ENCODE peak calls at places on chromosomes 4 and X, in four cellular contexts. G is WTC11, P is K562, Q is SK-N-SH. B is an unnamed sample.

GRCh38 chr4:141697116-141697515 is 60.7 kb downstream of the IL15 start:
- DNase-seq in P (no peak), Q (no peak), G (no peak), B (no peak)

GRCh38 chr4:78551420-78552351 is at the start of gene ANXA3:
- DNase-seq in Q (peak), P (peak), G (peak), B (peak)

GRCh38 chr4:85398276-85398675 is 76.7 kb upstream of the ARHGAP24 start:
- DNase-seq in P (no peak), Q (no peak), G (no peak), B (no peak)

GRCh38 chrX:11770320-11770719 is 12.3 kb downstream of the MSL3 start:
- DNase-seq in G (peak), Q (peak), P (peak), B (no peak)

GRCh38 chr4:79454656-79455055 is 46.6 kb upstream of the GK2 start:
- DNase-seq in G (no peak), Q (no peak), P (no peak), B (no peak)

GRCh38 chrX:33379839-33380238 is 168.5 kb upstream of the DMD start:
- DNase-seq in P (no peak), Q (no peak), G (no peak), B (no peak)

GRCh38 chrX:11792461-11793421 is 34.7 kb downstream of the MSL3 start:
- DNase-seq in P (no peak), G (no peak), Q (no peak), B (no peak)

GRCh38 chrX:149877636-149878035 is 3.3 kb upstream of the MAGEA8 start:
- DNase-seq in Q (no peak), P (no peak), G (no peak), B (no peak)

GRCh38 chrX:9231491-9231890 is 197.6 kb upstream of the FAM9B start:
- DNase-seq in G (no peak), P (no peak), Q (no peak), B (no peak)

GRCh38 chrX:148412006-148412405 is 88.4 kb upstream of the AFF2 start:
- DNase-seq in P (no peak), Q (no peak), G (no peak), B (no peak)

GRCh38 chrX:8191022-8191421 is 20.0 kb upstream of the VCX2 start:
- DNase-seq in P (no peak), G (no peak), Q (no peak), B (no peak)

GRCh38 chr4:57147335-57148060 is 37.3 kb upstream of the IGFBP7 start:
- DNase-seq in P (no peak), G (no peak), Q (no peak), B (no peak)

GRCh38 chr4:83212041-83212851 is 72.4 kb downstream of the COQ2 start:
- DNase-seq in G (no peak), Q (no peak), P (no peak), B (no peak)

GRCh38 chr4:169557061-169557636 is 55.2 kb downstream of the NEK1 start:
- DNase-seq in P (no peak), Q (no peak), G (no peak), B (no peak)

GRCh38 chrX:14064632-14065432 is 35.1 kb upstream of the GEMIN8 start:
- DNase-seq in P (peak), G (no peak), Q (no peak), B (no peak)

GRCh38 chr4:8394125-8394524 is 46.4 kb downstream of the ACOX3 start:
- DNase-seq in G (no peak), P (no peak), Q (no peak), B (no peak)

GRCh38 chrX:43504394-43504793 is 151.7 kb upstream of the MAOA start:
- DNase-seq in Q (no peak), G (no peak), P (no peak), B (no peak)

GRCh38 chrX:51862920-51863319 is 30.5 kb upstream of the MAGED1 start:
- DNase-seq in Q (no peak), P (no peak), G (no peak), B (no peak)

GRCh38 chrX:39850630-39851152 is 247.1 kb downstream of the BCOR start:
- DNase-seq in G (peak), Q (peak), P (peak), B (no peak)

GRCh38 chr4:165874799-165875371 is 1.8 kb downstream of the TLL1 start:
- DNase-seq in P (no peak), Q (peak), G (peak), B (peak)

GRCh38 chr4:48570646-48571220 is 80.7 kb downstream of the ZAR1 start:
- DNase-seq in P (no peak), Q (no peak), G (no peak), B (no peak)

GRCh38 chr4:78545275-78546246 is 6.0 kb upstream of the ANXA3 start:
- DNase-seq in G (no peak), Q (no peak), P (no peak), B (no peak)

GRCh38 chr4:98260047-98260578 is 1.1 kb upstream of the RAP1GDS1 start:
- DNase-seq in G (peak), Q (peak), P (no peak), B (no peak)

GRCh38 chr4:25670991-25671390 is 15.3 kb downstream of the SLC34A2 start:
- DNase-seq in G (no peak), Q (no peak), P (no peak), B (no peak)

GRCh38 chr4:25662306-25662705 is 6.7 kb downstream of the SLC34A2 start:
- DNase-seq in G (no peak), P (no peak), Q (no peak), B (no peak)

GRCh38 chr4:25663778-25664177 is 8.1 kb downstream of the SLC34A2 start:
- DNase-seq in G (no peak), P (no peak), Q (no peak), B (no peak)

GRCh38 chr4:25667931-25668557 is 12.4 kb downstream of the SLC34A2 start:
- DNase-seq in G (peak), P (no peak), Q (no peak), B (no peak)

DNA sequence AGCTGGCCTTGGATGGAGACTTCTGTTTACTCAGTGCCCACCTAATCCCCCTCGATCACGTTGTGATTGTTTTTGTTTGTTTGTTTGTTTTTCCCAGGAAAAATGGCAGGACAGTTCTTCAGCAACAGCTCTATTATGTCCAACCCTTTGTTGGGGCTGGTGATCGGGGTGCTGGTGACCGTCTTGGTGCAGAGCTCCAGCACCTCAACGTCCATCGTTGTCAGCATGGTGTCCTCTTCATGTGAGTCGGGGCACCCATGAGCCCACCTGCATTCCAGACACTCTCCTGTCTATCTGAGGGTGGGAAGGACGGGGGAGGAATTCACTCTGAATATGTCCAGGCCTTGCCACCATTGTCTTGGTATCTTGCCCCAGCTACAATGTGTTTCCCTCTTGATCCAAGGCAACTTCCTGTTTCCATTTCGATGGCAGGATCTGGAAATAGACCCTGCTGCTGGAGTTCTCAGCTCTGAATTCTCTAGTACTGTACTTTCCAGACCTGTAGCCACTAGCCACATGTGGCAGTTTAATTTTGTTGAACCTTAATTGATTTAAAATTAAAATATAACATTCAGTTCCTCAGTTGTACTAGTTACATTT is 10.5 kb downstream of the SLC34A2 start:
- DNase-seq in P (no peak), G (no peak), Q (no peak), B (no peak)
- TF ChIP-seq TEAD4 in P (no peak), G (no peak), Q (no peak), B (no peak)

GRCh38 chr4:4687100-4687499 is 145.3 kb upstream of the STX18 start:
- DNase-seq in Q (no peak), P (no peak), G (no peak), B (no peak)

GRCh38 chr4:4689694-4690440 is 148.0 kb upstream of the STX18 start:
- DNase-seq in Q (no peak), P (no peak), G (no peak), B (no peak)

GRCh38 chr4:4687935-4688727 is 146.3 kb upstream of the STX18 start:
- DNase-seq in Q (no peak), P (no peak), G (no peak), B (no peak)

GRCh38 chr4:4685810-4686209 is 144.0 kb upstream of the STX18 start:
- DNase-seq in G (no peak), Q (no peak), P (no peak), B (no peak)

DNA sequence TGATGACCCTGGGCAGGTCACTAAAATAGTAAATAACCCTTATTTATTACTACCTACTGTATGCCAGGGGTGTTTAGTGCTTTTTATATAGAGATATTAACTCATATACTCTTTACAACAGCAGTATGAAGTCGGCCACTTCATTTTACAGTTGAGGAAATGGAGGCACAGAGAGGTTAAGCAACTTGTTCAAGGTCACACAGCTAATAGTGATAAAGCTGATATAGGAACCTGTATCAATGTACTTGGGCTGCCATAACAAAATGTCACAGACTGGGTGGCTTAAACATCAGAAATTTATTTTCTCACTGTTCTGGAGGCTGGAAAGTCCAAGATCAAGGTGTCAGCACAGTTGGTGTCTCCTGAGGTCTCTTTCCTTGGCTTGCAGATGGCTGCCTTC is 144.5 kb upstream of the STX18 start:
- DNase-seq in Q (no peak), G (no peak), P (no peak), B (no peak)
- TF ChIP-seq TEAD4 in Q (no peak), G (no peak), P (no peak), B (no peak)

GRCh38 chrX:69600182-69600581 is 15.7 kb upstream of the EDA start:
- DNase-seq in P (no peak), G (no peak), Q (no peak), B (no peak)
- TF ChIP-seq TEAD4 in P (no peak), G (no peak), Q (no peak), B (no peak)

GRCh38 chrX:46627700-46628405 is 54.3 kb downstream of the CHST7 start:
- DNase-seq in Q (no peak), P (no peak), G (no peak), B (no peak)
- TF ChIP-seq TEAD4 in Q (no peak), P (no peak), G (no peak), B (no peak)

GRCh38 chr4:138242076-138242829 is at the start of gene SLC7A11:
- DNase-seq in P (peak), Q (peak), G (peak), B (peak)
- TF ChIP-seq TEAD4 in P (peak), Q (peak), G (no peak), B (peak)

DNA sequence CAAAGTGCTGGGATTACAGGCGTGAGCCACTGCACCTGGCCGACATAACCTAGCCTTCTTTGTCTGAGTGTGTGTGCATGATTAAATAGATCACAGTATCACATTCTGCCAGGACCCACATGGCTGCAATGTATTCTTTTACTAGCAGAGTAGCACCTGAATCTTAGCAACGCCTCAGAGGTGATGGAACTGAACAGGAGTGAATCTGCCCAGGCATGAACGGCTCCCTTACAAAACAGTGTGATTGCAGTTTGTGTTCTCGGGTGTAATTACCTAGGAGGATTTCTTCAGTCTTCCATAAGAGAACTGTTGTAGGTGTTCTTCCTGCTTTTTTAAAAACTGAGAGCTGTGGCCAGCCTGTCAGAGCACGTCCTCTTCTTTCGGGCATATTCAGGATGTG is 122.7 kb upstream of the STS start:
- DNase-seq in P (no peak), G (no peak), Q (no peak), B (no peak)
- TF ChIP-seq TEAD4 in P (no peak), G (no peak), Q (no peak), B (no peak)

DNA sequence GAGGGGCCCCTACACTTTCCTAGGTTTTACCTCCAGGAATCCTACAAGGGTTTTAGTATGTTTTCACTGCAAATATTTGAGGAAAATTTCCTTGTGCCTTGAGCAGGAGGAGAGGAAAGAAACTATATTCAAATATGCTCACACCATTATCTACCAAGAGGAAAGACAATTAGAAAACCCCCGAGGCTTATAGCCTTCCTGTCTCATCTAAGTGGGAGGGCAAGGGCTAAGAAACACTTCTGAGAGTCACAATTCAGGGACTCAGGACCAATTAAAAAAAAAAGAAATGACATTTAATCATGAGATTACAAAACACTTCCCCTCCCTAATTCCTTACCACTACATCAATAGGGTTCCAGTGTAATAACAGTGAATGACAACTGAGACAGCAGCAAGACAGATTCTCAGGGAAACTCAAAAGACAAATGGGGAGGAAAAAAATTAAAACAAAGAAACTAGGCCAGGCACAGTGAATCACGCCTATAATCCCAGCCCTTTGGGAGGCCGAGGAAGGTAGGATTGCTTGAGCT is 45.6 kb downstream of the ATRX start:
- DNase-seq in P (no peak), G (no peak), Q (no peak), B (no peak)
- TF ChIP-seq TEAD4 in P (no peak), G (no peak), Q (no peak), B (no peak)

GRCh38 chr4:139875456-139875855 is 209.8 kb downstream of the MGST2 start:
- DNase-seq in G (peak), Q (no peak), P (no peak), B (peak)

GRCh38 chr4:139873111-139873866 is 207.7 kb downstream of the MGST2 start:
- DNase-seq in G (no peak), P (no peak), Q (no peak), B (no peak)

GRCh38 chr4:139869810-139870209 is 204.2 kb downstream of the MGST2 start:
- DNase-seq in Q (no peak), P (no peak), G (no peak), B (no peak)

GRCh38 chr4:139876328-139876941 is 210.8 kb downstream of the MGST2 start:
- DNase-seq in P (no peak), G (no peak), Q (peak), B (no peak)

GRCh38 chr4:139872274-139872673 is 206.7 kb downstream of the MGST2 start:
- DNase-seq in Q (no peak), G (no peak), P (no peak), B (no peak)
- TF ChIP-seq TEAD4 in Q (no peak), G (no peak), P (no peak), B (no peak)

DNA sequence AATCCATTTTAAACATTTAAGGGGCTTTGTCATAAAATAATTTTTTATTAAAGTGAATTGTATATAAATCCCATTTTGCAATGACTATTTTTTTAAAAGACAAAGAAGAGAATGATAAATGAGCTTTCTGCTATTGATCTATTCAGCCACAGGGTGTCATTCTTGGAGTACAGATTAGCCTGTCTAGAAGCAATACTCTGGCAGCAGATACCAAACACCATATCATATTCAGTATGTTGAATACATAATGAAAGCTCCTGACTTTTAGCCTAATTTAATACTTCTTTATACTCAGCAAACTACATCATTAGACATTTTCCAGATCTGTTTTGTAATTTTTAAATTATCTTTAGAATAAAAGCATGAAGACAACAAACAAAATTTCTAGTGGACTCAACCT is 496.3 kb downstream of the PDGFC start:
- DNase-seq in G (no peak), P (no peak), Q (peak), B (no peak)
- TF ChIP-seq TEAD4 in G (no peak), P (no peak), Q (no peak), B (no peak)

B was measured in H1.